ENCODE peak calls at places on chromosome 11, in six cellular contexts. E, S, W, C, F and V are unnamed samples.
A peak's percentile ranks its signal among the peaks of the same experiment; 100 is the strongest.

GRCh38 chr11:72812968-72813739 is 1.1 kb upstream of the ATG16L2 start:
- DNase-seq in W (peak; percentile 52), F (peak; percentile 59), E (peak; percentile 52), S (peak; percentile 62), C (peak; percentile 60), V (peak; percentile 70)

GRCh38 chr11:119483341-119483880 is 60.4 kb upstream of the THY1 start:
- DNase-seq in F (no peak), W (no peak), S (no peak), E (no peak), C (no peak), V (peak; percentile 4)

GRCh38 chr11:62130498-62131464 is 7.0 kb downstream of the INCENP start:
- DNase-seq in F (no peak), E (no peak), C (no peak), W (no peak), S (no peak), V (no peak)

GRCh38 chr11:45651841-45652745 is 13.3 kb downstream of the CHST1 start:
- DNase-seq in W (no peak), F (no peak), C (no peak), S (no peak), E (no peak), V (no peak)

GRCh38 chr11:16193897-16194381 is 162.4 kb downstream of the SOX6 start:
- DNase-seq in F (peak; percentile 33), C (peak; percentile 11), W (no peak), S (no peak), E (no peak), V (no peak)

GRCh38 chr11:26134481-26135355 is 197.2 kb upstream of the ANO3 start:
- DNase-seq in C (peak; percentile 38), W (peak; percentile 54), S (no peak), E (no peak), F (peak; percentile 18), V (peak; percentile 4)

GRCh38 chr11:35619754-35620640 is 1.7 kb downstream of the FJX1 start:
- DNase-seq in F (peak; percentile 60), W (peak; percentile 25), E (peak; percentile 16), C (peak; percentile 45), S (no peak), V (peak; percentile 66)

GRCh38 chr11:19953909-19954308 is 206.4 kb downstream of the DBX1 start:
- DNase-seq in E (no peak), W (peak; percentile 88), C (peak; percentile 91), F (peak; percentile 78), S (no peak), V (no peak)

GRCh38 chr11:129702410-129703390 is 112.9 kb upstream of the TMEM45B start:
- DNase-seq in W (no peak), F (no peak), E (no peak), S (no peak), C (no peak), V (no peak)

GRCh38 chr11:116851631-116852030 is 14.2 kb upstream of the APOA1 start:
- DNase-seq in F (peak; percentile 36), E (no peak), W (no peak), S (no peak), C (no peak), V (no peak)

GRCh38 chr11:74024630-74025029 is 15.7 kb upstream of the UCP3 start:
- DNase-seq in W (peak; percentile 95), C (peak; percentile 92), F (peak; percentile 93), S (peak; percentile 42), E (peak; percentile 64), V (no peak)

GRCh38 chr11:10504490-10504889 is 36.5 kb downstream of the RNF141 start:
- DNase-seq in E (no peak), C (no peak), S (peak; percentile 24), F (no peak), W (no peak), V (no peak)

GRCh38 chr11:67057410-67057757 is 737 bp downstream of the RHOD start:
- DNase-seq in E (no peak), S (no peak), W (no peak), F (no peak), C (no peak), V (no peak)

GRCh38 chr11:27649800-27650199 is 50.5 kb downstream of the BDNF start:
- DNase-seq in S (no peak), C (peak; percentile 50), F (no peak), E (no peak), W (no peak), V (no peak)

GRCh38 chr11:118610773-118611432 is 3.5 kb downstream of the PHLDB1 start:
- DNase-seq in W (peak; percentile 65), C (peak; percentile 66), S (peak; percentile 82), F (peak; percentile 78), E (peak; percentile 85), V (no peak)

GRCh38 chr11:124864892-124865180 is 396 bp upstream of the ROBO3 start:
- DNase-seq in C (no peak), F (no peak), E (no peak), S (no peak), W (no peak), V (no peak)

GRCh38 chr11:114128399-114128798 is 68.9 kb downstream of the ZBTB16 start:
- DNase-seq in W (no peak), S (no peak), F (no peak), E (no peak), C (no peak), V (no peak)
- H3K4me1 ChIP-seq in W (no peaks in the 10 kb centered on the region), S (peaks cover 65% of the 10 kb centered on the region), F (peaks cover 5% of the 10 kb centered on the region), E (peaks cover 100% of the 10 kb centered on the region), C (no peaks in the 10 kb centered on the region), V (no peaks in the 10 kb centered on the region)

GRCh38 chr11:114075891-114076441 is 16.5 kb downstream of the ZBTB16 start:
- DNase-seq in W (peak; percentile 83), E (no peak), C (peak; percentile 24), F (peak; percentile 83), S (no peak), V (peak; percentile 57)
- TF ChIP-seq CTCF in W (peak; percentile 76), E (peak; percentile 71), C (peak; percentile 44), F (peak; percentile 82), S (no peak), V (peak; percentile 80)

GRCh38 chr11:65859134-65859811 is 960 bp upstream of the MUS81 start:
- DNase-seq in W (peak; percentile 99), S (peak; percentile 99), E (peak; percentile 100), C (peak; percentile 98), F (peak; percentile 100), V (peak; percentile 100)

GRCh38 chr11:65856689-65857499 is 1.1 kb downstream of the CFL1 start:
- DNase-seq in E (peak; percentile 86), W (peak; percentile 68), S (peak; percentile 87), F (peak; percentile 72), C (peak; percentile 52), V (peak; percentile 78)

GRCh38 chr11:65855927-65856363 is 2.0 kb downstream of the CFL1 start:
- DNase-seq in W (no peak), C (no peak), F (no peak), S (no peak), E (no peak), V (no peak)

GRCh38 chr11:65858354-65859133 is 564 bp upstream of the CFL1 start:
- DNase-seq in F (no peak), W (no peak), C (no peak), S (no peak), E (no peak), V (no peak)

DNA sequence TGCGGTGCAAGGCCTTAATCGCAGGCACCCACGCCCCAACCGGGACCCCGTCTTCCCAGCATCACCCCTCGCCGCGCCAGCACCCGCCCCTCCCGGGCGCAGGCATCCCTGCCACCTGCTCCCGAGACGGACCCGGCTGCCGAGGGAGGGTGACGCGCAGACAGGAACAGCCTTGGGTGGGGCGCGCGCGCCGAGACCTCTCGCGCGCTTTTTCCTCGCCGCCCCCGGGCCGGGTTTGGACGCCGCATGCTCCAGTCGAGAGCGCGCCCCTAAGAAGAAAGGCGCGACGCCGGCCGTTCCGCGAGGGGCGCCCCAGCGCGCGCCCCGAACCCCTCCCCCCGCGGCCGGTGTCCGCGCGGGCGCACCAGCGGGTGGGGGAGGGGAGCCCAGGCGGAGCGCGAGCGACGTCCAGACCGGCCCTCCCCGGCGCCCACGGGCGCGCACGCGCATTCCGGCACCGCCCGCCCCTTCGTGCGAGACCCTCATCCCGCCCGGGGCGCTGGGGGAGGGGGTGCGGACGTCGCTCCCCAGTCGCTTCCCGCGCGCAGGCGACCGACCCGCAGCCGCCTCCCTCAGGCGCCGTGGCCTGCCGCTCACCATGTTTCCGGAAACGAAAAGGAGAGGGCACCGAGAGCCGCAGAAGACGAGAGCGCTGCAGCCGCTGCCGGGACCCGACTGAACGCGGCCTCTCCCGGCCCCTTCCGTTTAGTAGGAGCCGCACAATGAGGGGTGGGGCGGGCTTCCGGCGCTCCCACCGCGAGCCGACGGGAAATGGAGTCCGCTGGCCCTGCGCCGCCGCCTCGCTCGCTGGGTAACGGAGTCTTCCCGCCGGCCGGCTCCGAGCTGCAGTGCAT is at the start of gene CFL1:
- DNase-seq in E (peak; percentile 99), S (peak; percentile 98), F (peak; percentile 99), C (peak; percentile 97), W (peak; percentile 97), V (peak; percentile 99)
- H3K4me1 ChIP-seq in E (peaks cover 83% of the 10 kb centered on the region), S (no peaks in the 10 kb centered on the region), F (peaks cover 7% of the 10 kb centered on the region), C (peaks cover 11% of the 10 kb centered on the region), W (peaks cover 32% of the 10 kb centered on the region), V (no peaks in the 10 kb centered on the region)

GRCh38 chr11:17601206-17602075 is 54.4 kb downstream of the OTOG start:
- DNase-seq in W (no peak), E (no peak), C (no peak), S (peak; percentile 23), F (no peak), V (no peak)
- TF ChIP-seq CTCF in W (no peak), E (no peak), C (no peak), S (no peak), F (no peak), V (no peak)

GRCh38 chr11:92225563-92226308 is 1.1 kb downstream of the FAT3 start:
- DNase-seq in C (no peak), S (no peak), W (peak; percentile 34), E (no peak), F (peak; percentile 13), V (peak; percentile 55)
- H3K4me1 ChIP-seq in C (peaks cover 1% of the 10 kb centered on the region), S (no peaks in the 10 kb centered on the region), W (no peaks in the 10 kb centered on the region), E (peaks cover 35% of the 10 kb centered on the region), F (peaks cover 3% of the 10 kb centered on the region), V (peaks cover 3% of the 10 kb centered on the region)

GRCh38 chr11:843086-843704 is 543 bp downstream of the TSPAN4 start:
- DNase-seq in W (no peak), S (no peak), C (no peak), F (no peak), E (no peak), V (no peak)
- TF ChIP-seq CTCF in W (no peak), S (no peak), C (no peak), F (no peak), E (peak; percentile 32), V (no peak)

GRCh38 chr11:128341767-128342318 is 245.5 kb downstream of the ETS1 start:
- DNase-seq in S (no peak), F (no peak), W (no peak), C (no peak), E (no peak), V (no peak)
- H3K4me1 ChIP-seq in S (peaks cover 4% of the 10 kb centered on the region), F (peaks cover 6% of the 10 kb centered on the region), W (no peaks in the 10 kb centered on the region), C (peaks cover 9% of the 10 kb centered on the region), E (peaks cover 36% of the 10 kb centered on the region), V (no peaks in the 10 kb centered on the region)

DNA sequence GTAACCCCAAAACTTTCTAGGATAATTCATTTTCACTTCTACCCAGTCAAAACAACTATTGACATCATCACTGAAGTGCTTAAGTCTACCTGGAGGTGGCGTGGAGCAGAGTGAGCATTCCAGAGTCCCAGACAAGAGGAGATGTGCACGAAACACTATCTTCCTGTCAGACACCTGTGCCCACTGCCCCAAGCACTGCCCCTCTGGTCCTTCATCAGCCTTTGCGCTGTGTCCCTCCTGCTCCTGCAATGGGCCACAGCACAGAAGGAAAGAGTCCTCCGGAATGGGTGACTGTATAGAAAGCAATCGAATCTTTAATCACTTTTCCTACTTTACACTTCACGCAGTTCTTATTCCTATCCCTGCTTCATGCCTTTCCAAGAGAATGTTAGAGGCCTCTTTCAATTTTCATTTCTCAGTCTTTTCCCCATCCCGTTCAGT is 512 bp upstream of the GRIA4 start:
- DNase-seq in C (peak; percentile 17), S (no peak), W (peak; percentile 13), F (peak; percentile 27), E (no peak), V (peak; percentile 62)
- TF ChIP-seq CTCF in C (peak; percentile 19), S (no peak), W (peak; percentile 51), F (peak; percentile 41), E (no peak), V (peak; percentile 78)